ENCODE peak calls at places on chromosomes 7 and 10, in six cellular contexts. G is left ventricle myocardium inferior, X is vagina, U is gastrocnemius medialis, N is stomach, W is heart right ventricle. S is an unnamed sample. For H3K27me3, the result is how much of the 10 kb centered on the place peaks cover.

GRCh38 chr7:123823898-123824753 is 20.8 kb upstream of the HYAL4 start:
- DNase-seq in G (no peak), X (no peak), U (no peak), N (no peak), W (no peak), S (no peak)

GRCh38 chr10:4894335-4894734 is 68.3 kb downstream of the AKR1E2 start:
- DNase-seq in G (no peak), X (no peak), U (no peak), N (no peak), W (no peak), S (no peak)

GRCh38 chr7:108030536-108030935 is 27.6 kb upstream of the LAMB1 start:
- DNase-seq in G (no peak), X (no peak), U (no peak), N (no peak), W (no peak), S (no peak)

GRCh38 chr7:134662166-134662870 is 15.7 kb downstream of the BPGM start:
- DNase-seq in G (no peak), X (no peak), U (no peak), N (no peak), W (no peak), S (no peak)

GRCh38 chr10:57716884-57717283 is 550.8 kb downstream of the IPMK start:
- DNase-seq in G (no peak), X (no peak), U (no peak), N (no peak), W (no peak), S (no peak)

GRCh38 chr10:8312861-8313260 is 258.4 kb downstream of the GATA3 start:
- DNase-seq in G (no peak), X (no peak), U (no peak), N (no peak), W (no peak), S (no peak)

GRCh38 chr7:140000666-140001268 is 62.0 kb downstream of the PARP12 start:
- DNase-seq in G (no peak), X (no peak), U (no peak), N (no peak), W (no peak), S (no peak)

GRCh38 chr10:57799625-57800024 is 468.1 kb downstream of the IPMK start:
- DNase-seq in G (no peak), X (no peak), U (no peak), N (no peak), W (no peak), S (no peak)

GRCh38 chr10:12055722-12056121 is 13.0 kb upstream of the DHTKD1 start:
- DNase-seq in G (no peak), X (no peak), U (no peak), N (no peak), W (no peak), S (no peak)

GRCh38 chr7:140607441-140607989 is 33.1 kb downstream of the DENND2A start:
- DNase-seq in G (peak), X (no peak), U (peak), N (no peak), W (peak), S (no peak)

GRCh38 chr7:69776611-69777010 is 178.3 kb downstream of the AUTS2 start:
- DNase-seq in G (no peak), X (no peak), U (no peak), N (no peak), W (no peak), S (no peak)

GRCh38 chr7:131326576-131326975 is 1.1 kb upstream of the MKLN1 start:
- DNase-seq in G (no peak), X (no peak), U (no peak), N (no peak), W (no peak), S (no peak)

GRCh38 chr10:52316005-52316404 is 1.9 kb downstream of the DKK1 start:
- DNase-seq in G (no peak), X (no peak), U (no peak), N (no peak), W (no peak), S (no peak)

GRCh38 chr10:52313350-52314006 is 603 bp upstream of the DKK1 start:
- DNase-seq in G (no peak), X (no peak), U (no peak), N (no peak), W (no peak), S (no peak)

GRCh38 chr10:52314822-52315552 is 906 bp downstream of the DKK1 start:
- DNase-seq in G (no peak), X (no peak), U (no peak), N (no peak), W (no peak), S (no peak)

GRCh38 chr10:52312999-52313349 is 1.1 kb upstream of the DKK1 start:
- DNase-seq in G (no peak), X (no peak), U (no peak), N (no peak), W (no peak), S (no peak)

GRCh38 chr10:52314007-52314821 is at the start of gene DKK1:
- DNase-seq in G (peak), X (no peak), U (peak), N (peak), W (peak), S (no peak)
- H3K4me3 ChIP-seq in G (peak), X (peak), U (peak), N (peak), W (peak), S (peak)

DNA sequence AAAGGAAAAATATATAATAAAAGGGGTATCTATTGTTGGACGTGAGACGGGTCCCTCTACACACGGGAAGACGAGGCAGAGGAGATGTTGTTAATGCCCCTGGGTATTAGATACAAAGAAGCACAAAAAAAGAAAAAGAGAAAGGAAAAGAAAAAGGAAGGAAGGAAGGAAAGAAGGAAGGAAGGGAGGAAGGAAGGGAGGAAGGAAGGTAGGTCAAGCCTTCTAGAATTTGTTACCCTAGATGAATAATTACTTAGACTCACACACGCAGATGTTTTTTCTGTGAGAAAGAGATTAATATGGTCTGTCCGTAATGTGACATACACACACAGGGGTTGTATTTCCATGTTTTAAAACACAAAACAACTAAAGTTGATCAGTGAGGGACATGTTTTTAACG is 292.3 kb upstream of the NFE2L3 start:
- DNase-seq in G (no peak), X (no peak), U (no peak), N (no peak), W (no peak), S (no peak)
- H3K27me3 ChIP-seq in G (half or more), X (under half), U (under half), N (under half), W (half or more), S (under half)

DNA sequence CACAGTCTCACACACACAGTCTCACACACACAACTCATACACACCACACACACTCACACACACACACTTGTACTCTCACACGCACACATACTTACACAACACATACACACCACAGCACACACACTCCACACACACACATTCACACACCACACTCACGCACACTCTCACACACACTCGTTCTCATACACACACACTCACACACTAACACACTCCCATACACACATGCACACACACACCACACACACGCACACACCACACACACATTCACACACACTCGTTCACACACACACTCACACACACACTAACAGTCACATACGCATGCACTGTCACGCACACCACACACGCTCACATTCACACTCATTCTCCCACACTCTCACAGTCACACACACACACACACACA is 109.8 kb downstream of the PRLHR start:
- DNase-seq in G (no peak), X (no peak), U (no peak), N (no peak), W (no peak), S (no peak)
- H3K4me3 ChIP-seq in G (no peak), X (no peak), U (no peak), N (no peak), W (no peak), S (no peak)

GRCh38 chr10:100709655-100710054 is 35.7 kb upstream of the PAX2 start:
- DNase-seq in G (no peak), X (no peak), U (no peak), N (no peak), W (no peak), S (no peak)
- H3K27me3 ChIP-seq in G (half or more), X (under half), U (half or more), N (under half), W (half or more), S (under half)

DNA sequence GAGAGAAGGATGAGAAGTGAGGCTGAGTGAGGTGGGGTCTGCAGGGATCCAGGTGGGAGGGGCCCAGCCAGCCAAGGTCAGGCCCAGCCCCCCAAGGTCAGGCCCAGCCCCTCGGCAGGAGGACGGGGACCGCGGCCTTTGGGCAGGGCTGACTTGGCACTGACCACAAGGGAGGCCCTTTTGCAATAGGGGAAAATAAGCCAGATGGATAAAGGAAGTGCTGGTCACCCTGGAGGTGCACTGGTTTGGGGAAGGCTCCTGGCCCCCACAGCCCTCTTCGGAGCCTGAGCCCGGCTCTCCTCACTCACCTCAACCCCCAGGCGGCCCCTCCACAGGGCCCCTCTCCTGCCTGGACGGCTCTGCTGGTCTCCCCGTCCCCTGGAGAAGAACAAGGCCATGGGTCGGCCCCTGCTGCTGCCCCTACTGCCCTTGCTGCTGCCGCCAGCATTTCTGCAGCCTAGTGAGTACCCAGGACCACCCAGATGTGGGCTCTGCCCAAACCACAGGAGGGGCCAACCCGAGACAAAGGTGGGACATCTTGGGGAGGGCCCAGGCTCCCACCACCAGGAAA is at the start of gene PILRA:
- DNase-seq in G (peak), X (no peak), U (no peak), N (no peak), W (no peak), S (no peak)
- H3K4me3 ChIP-seq in G (peak), X (no peak), U (peak), N (peak), W (peak), S (peak)

GRCh38 chr7:27174077-27175004 is at the start of gene HOXA10:
- DNase-seq in G (peak), X (no peak), U (peak), N (peak), W (no peak), S (no peak)

GRCh38 chr7:27176343-27176731 is 2.2 kb upstream of the HOXA10 start:
- DNase-seq in G (peak), X (no peak), U (peak), N (no peak), W (no peak), S (no peak)

GRCh38 chr7:27173412-27174076 is 576 bp downstream of the HOXA10 start:
- DNase-seq in G (peak), X (no peak), U (peak), N (peak), W (no peak), S (no peak)

GRCh38 chr7:27175626-27176342 is 1.7 kb upstream of the HOXA10 start:
- DNase-seq in G (peak), X (no peak), U (peak), N (no peak), W (no peak), S (no peak)

DNA sequence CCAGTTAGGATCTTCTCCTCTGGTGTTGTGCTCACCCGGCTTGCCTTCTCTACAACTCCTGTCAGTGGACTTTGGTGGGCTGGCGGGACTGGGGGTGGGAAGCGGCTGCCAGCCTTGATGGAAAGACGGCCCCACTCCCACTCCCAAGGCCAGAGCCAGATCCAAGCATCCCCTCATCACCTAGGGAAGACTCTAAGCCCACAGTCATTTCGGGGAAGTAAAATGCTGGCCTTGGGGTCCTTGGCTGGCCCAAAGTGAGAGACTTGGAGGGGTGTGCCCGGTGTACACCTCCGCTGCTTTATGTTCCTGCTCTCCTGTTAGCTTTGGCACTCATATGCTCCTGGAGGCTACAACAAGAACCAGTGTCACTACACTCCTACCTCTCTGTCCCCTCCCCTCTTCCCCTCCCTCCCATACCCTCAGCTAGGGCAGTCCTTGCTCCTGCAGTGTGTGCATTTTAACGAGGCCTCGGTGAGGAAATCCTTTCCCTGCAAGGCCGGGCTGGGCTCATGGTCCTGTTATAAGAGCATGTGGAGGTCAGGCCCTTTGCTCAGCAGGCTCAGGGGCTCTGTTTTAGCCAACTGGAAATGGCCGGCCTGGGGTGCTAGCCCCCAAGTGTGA is 995 bp upstream of the HOXA10 start:
- DNase-seq in G (peak), X (no peak), U (peak), N (no peak), W (no peak), S (no peak)
- H3K27me3 ChIP-seq in G (half or more), X (under half), U (under half), N (under half), W (half or more), S (under half)

GRCh38 chr10:24463683-24464426 is 254.9 kb downstream of the KIAA1217 start:
- DNase-seq in G (no peak), X (no peak), U (peak), N (peak), W (no peak), S (no peak)

GRCh38 chr10:24466616-24466949 is 257.1 kb downstream of the ARHGAP21 start:
- DNase-seq in G (no peak), X (no peak), U (no peak), N (no peak), W (no peak), S (no peak)

GRCh38 chr10:24467094-24467493 is 256.6 kb downstream of the ARHGAP21 start:
- DNase-seq in G (no peak), X (no peak), U (no peak), N (no peak), W (no peak), S (no peak)

GRCh38 chr10:24465899-24466615 is 257.1 kb downstream of the KIAA1217 start:
- DNase-seq in G (no peak), X (no peak), U (peak), N (peak), W (no peak), S (no peak)

GRCh38 chr10:24465124-24465874 is 256.4 kb downstream of the KIAA1217 start:
- DNase-seq in G (no peak), X (no peak), U (no peak), N (peak), W (no peak), S (no peak)
- H3K4me3 ChIP-seq in G (no peak), X (no peak), U (peak), N (peak), W (no peak), S (peak)

GRCh38 chr7:1401011-1401410 is 58.3 kb downstream of the MICALL2 start:
- DNase-seq in G (no peak), X (no peak), U (no peak), N (no peak), W (no peak), S (no peak)

GRCh38 chr7:1403844-1404404 is 55.3 kb downstream of the MICALL2 start:
- DNase-seq in G (no peak), X (no peak), U (no peak), N (no peak), W (no peak), S (no peak)

GRCh38 chr7:1400351-1400750 is 58.9 kb downstream of the MICALL2 start:
- DNase-seq in G (no peak), X (no peak), U (no peak), N (no peak), W (no peak), S (no peak)

GRCh38 chr7:1402791-1403755 is 56.2 kb downstream of the MICALL2 start:
- DNase-seq in G (no peak), X (no peak), U (no peak), N (no peak), W (no peak), S (no peak)

GRCh38 chr7:1402110-1402790 is 57.0 kb downstream of the MICALL2 start:
- DNase-seq in G (no peak), X (no peak), U (no peak), N (no peak), W (no peak), S (no peak)
- H3K27me3 ChIP-seq in G (half or more), X (under half), U (under half), N (under half), W (half or more), S (under half)

DNA sequence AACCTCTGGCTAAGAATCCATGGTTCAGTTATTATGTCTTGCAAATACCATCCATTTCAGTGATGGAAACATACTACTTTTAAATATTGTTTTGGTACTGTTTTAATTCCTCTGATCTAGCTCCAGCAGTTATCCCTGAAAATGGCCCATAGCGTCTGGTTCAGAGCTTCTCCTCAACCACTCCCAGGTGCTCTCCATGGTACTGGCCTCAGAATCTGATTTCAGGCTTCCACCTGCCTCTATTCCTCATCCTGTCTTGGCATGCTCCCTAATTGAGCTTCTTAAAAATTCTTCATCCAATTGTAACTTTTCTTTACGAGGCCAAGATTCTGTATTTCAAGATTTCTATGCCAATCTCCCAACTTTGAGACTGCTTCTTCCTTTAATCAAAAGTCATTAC is 236.3 kb downstream of the HTR7 start:
- DNase-seq in G (no peak), X (no peak), U (no peak), N (no peak), W (no peak), S (no peak)
- H3K4me3 ChIP-seq in G (no peak), X (no peak), U (no peak), N (no peak), W (no peak), S (no peak)

GRCh38 chr7:26553582-26553981 is 261.9 kb downstream of the SNX10 start:
- DNase-seq in G (no peak), X (no peak), U (no peak), N (no peak), W (no peak), S (no peak)
- H3K27me3 ChIP-seq in G (under half), X (under half), U (under half), N (under half), W (under half), S (under half)